ENCODE peak calls at places on chromosomes 11 and 22, in six cellular contexts. X, Y, P, E, O and Q are unnamed samples.

GRCh38 chr11:14454861-14455632 is 44.6 kb downstream of the COPB1 start:
- DNase-seq in E (peak), P (peak), Y (no peak), X (no peak), O (no peak), Q (peak)

GRCh38 chr11:24645563-24645962 is 148.7 kb downstream of the LUZP2 start:
- DNase-seq in E (no peak), P (no peak), O (no peak), X (no peak), Y (no peak), Q (no peak)

GRCh38 chr11:9146477-9146876 is 55.1 kb upstream of the SCUBE2 start:
- DNase-seq in Y (no peak), X (no peak), P (no peak), E (no peak), O (no peak), Q (no peak)

GRCh38 chr11:112810951-112811350 is 150.3 kb upstream of the NCAM1 start:
- DNase-seq in E (no peak), O (no peak), X (no peak), Y (no peak), P (no peak), Q (no peak)

GRCh38 chr22:19577422-19577966 is 53.3 kb upstream of the CLDN5 start:
- DNase-seq in O (no peak), E (no peak), Y (no peak), P (no peak), X (no peak), Q (no peak)

GRCh38 chr22:41939981-41940852 is 6.7 kb downstream of the CENPM start:
- DNase-seq in O (no peak), P (no peak), E (no peak), X (no peak), Y (no peak), Q (peak)

GRCh38 chr11:76169473-76169881 is 36.8 kb downstream of the WNT11 start:
- DNase-seq in E (no peak), P (no peak), Y (no peak), O (no peak), X (no peak), Q (no peak)

GRCh38 chr11:114132427-114132826 is 72.9 kb downstream of the ZBTB16 start:
- DNase-seq in O (no peak), E (no peak), Y (no peak), X (no peak), P (no peak), Q (no peak)

GRCh38 chr11:134510171-134510570 is 98.1 kb upstream of the B3GAT1 start:
- DNase-seq in P (no peak), O (no peak), E (no peak), Y (no peak), X (no peak), Q (no peak)

GRCh38 chr11:125369808-125370207 is 126.3 kb downstream of the FEZ1 start:
- DNase-seq in O (no peak), X (no peak), E (no peak), P (no peak), Y (no peak), Q (no peak)

GRCh38 chr11:134376150-134376921 is 35.7 kb downstream of the B3GAT1 start:
- DNase-seq in P (no peak), E (no peak), O (no peak), X (no peak), Y (no peak), Q (no peak)

GRCh38 chr11:75246006-75246672 is 5.6 kb downstream of the TPBGL start:
- DNase-seq in X (no peak), O (no peak), Y (peak), P (no peak), E (no peak), Q (no peak)

GRCh38 chr22:27730649-27731433 is 70.7 kb downstream of the MN1 start:
- DNase-seq in E (no peak), P (no peak), X (no peak), O (no peak), Y (peak), Q (no peak)

GRCh38 chr22:50361688-50362087 is 18.6 kb downstream of the PPP6R2 start:
- DNase-seq in X (no peak), O (no peak), P (no peak), Y (no peak), E (no peak), Q (no peak)

GRCh38 chr11:66845143-66845875 is 2.1 kb downstream of the RCE1 start:
- DNase-seq in P (no peak), X (no peak), E (no peak), O (no peak), Y (no peak), Q (no peak)

GRCh38 chr22:36741204-36741793 is 34.6 kb downstream of the IFT27 start:
- DNase-seq in Y (peak), P (no peak), E (no peak), X (no peak), O (no peak), Q (peak)

GRCh38 chr11:17954395-17955252 is 58.2 kb downstream of the SERGEF start:
- DNase-seq in Y (no peak), P (peak), E (no peak), X (no peak), O (no peak), Q (peak)

GRCh38 chr11:47215366-47215925 is 672 bp downstream of the DDB2 start:
- DNase-seq in P (no peak), X (peak), O (no peak), Y (no peak), E (no peak), Q (no peak)

GRCh38 chr11:122033193-122033592 is 82.8 kb downstream of the BLID start:
- DNase-seq in Y (no peak), X (no peak), O (no peak), P (no peak), E (no peak), Q (no peak)

GRCh38 chr11:14094481-14095037 is 132.0 kb downstream of the SPON1 start:
- DNase-seq in E (no peak), Y (no peak), P (no peak), O (no peak), X (no peak), Q (no peak)

GRCh38 chr11:8426076-8426475 is 162.4 kb upstream of the LMO1 start:
- DNase-seq in Y (no peak), X (no peak), P (no peak), O (no peak), E (no peak), Q (no peak)

GRCh38 chr22:36311386-36312085 is 58.6 kb downstream of the APOL1 start:
- DNase-seq in O (no peak), E (no peak), X (peak), Y (no peak), P (peak), Q (peak)

GRCh38 chr11:122803306-122803705 is 35.0 kb upstream of the CRTAM start:
- DNase-seq in E (no peak), O (no peak), Y (no peak), X (peak), P (peak), Q (peak)

GRCh38 chr22:23103199-23103954 is 33.1 kb downstream of the GNAZ start:
- DNase-seq in O (no peak), P (no peak), X (no peak), E (no peak), Y (no peak), Q (no peak)

GRCh38 chr11:16945671-16946469 is 68.3 kb downstream of the PLEKHA7 start:
- DNase-seq in O (no peak), P (peak), X (peak), Y (peak), E (peak), Q (peak)

GRCh38 chr11:23457641-23458040 is 597.4 kb upstream of the CCDC179 start:
- DNase-seq in P (no peak), O (no peak), E (no peak), Y (no peak), X (no peak), Q (no peak)

GRCh38 chr11:118659314-118659939 is 20.0 kb downstream of the TREH start:
- DNase-seq in E (peak), X (peak), Y (peak), P (peak), O (peak), Q (peak)

GRCh38 chr11:118659956-118660645 is 19.3 kb downstream of the TREH start:
- DNase-seq in E (no peak), X (no peak), Y (no peak), O (no peak), P (no peak), Q (no peak)

GRCh38 chr11:118657709-118658108 is 21.7 kb downstream of the TREH start:
- DNase-seq in E (no peak), P (no peak), Y (no peak), O (no peak), X (no peak), Q (no peak)

GRCh38 chr11:118657238-118657637 is 22.2 kb downstream of the TREH start:
- DNase-seq in E (no peak), P (no peak), O (no peak), Y (no peak), X (no peak), Q (no peak)

GRCh38 chr11:118658372-118659313 is 20.8 kb downstream of the TREH start:
- DNase-seq in E (no peak), P (no peak), X (no peak), O (no peak), Y (peak), Q (peak)
- H3K27ac ChIP-seq in E (peak), P (no peak), X (peak), O (peak), Y (no peak), Q (peak)

DNA sequence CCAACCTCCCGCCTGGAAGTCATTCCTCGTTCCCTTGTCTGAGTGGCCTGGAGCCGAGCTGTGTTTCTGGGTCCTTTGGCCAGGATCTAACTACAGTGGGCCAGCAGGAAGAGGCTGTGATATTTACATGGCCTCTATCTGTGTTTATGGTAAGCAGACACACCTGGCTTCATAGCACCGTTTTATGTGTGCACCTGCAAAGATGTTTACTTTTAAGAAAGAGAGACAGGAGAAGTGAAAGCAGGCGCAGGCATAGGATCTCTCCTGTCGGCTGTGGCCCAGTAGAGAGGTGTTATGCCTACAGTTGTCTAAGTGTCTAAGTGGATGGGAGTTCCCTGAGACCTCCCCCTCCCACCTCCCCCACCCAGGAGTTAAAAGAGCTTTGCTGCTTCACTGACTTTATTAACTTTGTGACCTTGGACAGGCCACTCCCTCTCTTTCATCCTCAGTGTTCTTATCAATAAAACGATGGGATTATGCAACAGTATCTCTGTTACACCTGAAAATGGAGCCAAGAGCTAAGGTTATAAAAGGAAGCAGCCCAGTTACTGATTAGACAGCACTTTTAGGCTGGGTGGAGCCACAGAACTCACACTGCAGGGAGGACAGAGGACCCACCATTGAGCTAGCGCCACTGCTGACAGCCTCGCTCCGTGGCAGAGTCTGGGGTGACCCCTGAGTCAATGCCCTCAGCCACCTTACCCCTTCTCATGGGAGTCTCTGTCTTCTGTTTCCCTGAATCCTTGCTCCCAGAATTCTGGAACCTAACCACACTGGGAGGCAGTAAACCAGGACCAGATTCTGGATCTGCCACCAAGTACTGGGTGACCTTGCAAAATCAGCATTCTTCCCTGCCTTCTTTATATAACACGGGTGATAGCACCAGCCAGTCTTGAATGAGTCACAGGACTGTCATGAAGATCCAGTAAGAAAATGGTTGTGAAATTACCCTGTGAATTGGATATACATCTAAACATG is 22.0 kb downstream of the ST14 start:
- DNase-seq in P (peak), O (no peak), Y (no peak), E (no peak), X (peak), Q (peak)
- H3K14ac ChIP-seq in P (no peak), O (no peak), Y (no peak), E (no peak), X (no peak), Q (no peak)

GRCh38 chr11:59810189-59810910 is at the start of gene MRPL16:
- DNase-seq in Y (peak), X (peak), P (peak), O (peak), E (peak), Q (peak)
- H2BK5ac ChIP-seq in Y (no peak), X (peak), P (peak), O (peak), E (no peak), Q (no peak)

GRCh38 chr22:38238519-38239051 is 34.2 kb downstream of the TMEM184B start:
- DNase-seq in Y (no peak), E (no peak), O (no peak), P (peak), X (no peak), Q (no peak)
- H3K27ac ChIP-seq in Y (no peak), E (no peak), O (no peak), P (peak), X (no peak), Q (no peak)

DNA sequence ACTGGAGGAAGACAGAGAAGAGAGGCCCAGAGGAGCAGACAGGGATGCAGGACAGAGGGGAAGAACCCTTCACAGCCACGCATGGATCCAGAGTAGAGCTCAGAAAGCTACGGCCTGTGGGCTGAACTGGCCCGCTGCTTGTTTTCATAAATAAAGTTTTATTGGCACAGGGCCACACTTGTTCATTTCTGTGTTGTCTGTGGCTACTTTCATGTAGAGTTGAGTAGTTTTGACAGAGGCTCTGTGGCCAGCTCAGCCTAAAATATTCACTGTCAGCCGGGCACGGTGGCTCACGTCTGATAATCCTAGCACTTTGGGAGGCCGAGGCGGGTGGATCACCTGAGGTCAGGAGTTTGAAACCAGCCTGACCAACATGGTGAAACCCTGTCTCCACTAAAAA is 26.2 kb upstream of the GAL start:
- DNase-seq in O (no peak), P (no peak), Y (no peak), X (no peak), E (no peak), Q (no peak)
- H3K14ac ChIP-seq in O (no peak), P (no peak), Y (no peak), X (no peak), E (no peak), Q (no peak)

GRCh38 chr11:57663975-57664374 is 3.9 kb upstream of the ZDHHC5 start:
- DNase-seq in Y (no peak), O (no peak), P (no peak), E (no peak), X (no peak), Q (no peak)

GRCh38 chr11:57662893-57663292 is 5.0 kb upstream of the ZDHHC5 start:
- DNase-seq in O (no peak), Y (no peak), X (peak), E (no peak), P (no peak), Q (no peak)

GRCh38 chr11:57667065-57667714 is 724 bp upstream of the ZDHHC5 start:
- DNase-seq in O (peak), Y (peak), X (peak), E (peak), P (peak), Q (peak)

GRCh38 chr11:57668467-57668890 is 565 bp downstream of the ZDHHC5 start:
- DNase-seq in O (no peak), P (no peak), X (no peak), E (no peak), Y (no peak), Q (no peak)

GRCh38 chr11:57667715-57668466 is at the start of gene ZDHHC5:
- DNase-seq in P (peak), O (peak), E (peak), Y (peak), X (peak), Q (peak)
- H2BK5ac ChIP-seq in P (peak), O (peak), E (peak), Y (peak), X (peak), Q (peak)

GRCh38 chr11:95149659-95150294 is 60.1 kb downstream of the ENDOD1 start:
- DNase-seq in Y (peak), E (peak), X (no peak), O (no peak), P (no peak), Q (peak)
- H3K27ac ChIP-seq in Y (no peak), E (peak), X (peak), O (no peak), P (no peak), Q (peak)